ENCODE peak calls at places on chromosomes 12 and 14, in seven cellular contexts. K is HepG2, I is GM23338, S is upper lobe of left lung, F is Panc1, H is HCT116, A is GM12878. Q is an unnamed sample.

GRCh38 chr12:11839093-11839641 is 189.7 kb downstream of the ETV6 start:
- ATAC-seq in K (no peak), I (no peak), S (peak; percentile 77), F (no peak), H (no peak), A (no peak), Q (peak; percentile 54)

GRCh38 chr14:97024300-97024699 is 227.1 kb downstream of the VRK1 start:
- ATAC-seq in K (no peak), I (no peak), S (no peak), F (no peak), H (no peak), A (no peak), Q (no peak)

GRCh38 chr12:2372178-2372577 is 319.4 kb downstream of the CACNA1C start:
- ATAC-seq in K (no peak), I (no peak), S (no peak), F (no peak), H (no peak), A (no peak), Q (no peak)

GRCh38 chr12:25186788-25187397 is 8.1 kb downstream of the DNAI7 start:
- ATAC-seq in K (peak; percentile 35), I (no peak), S (no peak), F (peak; percentile 42), H (no peak), A (peak; percentile 95), Q (no peak)

GRCh38 chr12:45633733-45634132 is 95.8 kb upstream of the ARID2 start:
- ATAC-seq in K (no peak), I (no peak), S (no peak), F (no peak), H (no peak), A (no peak), Q (no peak)

GRCh38 chr14:64720190-64720589 is 16.0 kb downstream of the PLEKHG3 start:
- ATAC-seq in K (peak; percentile 81), I (no peak), S (peak; percentile 21), F (peak; percentile 80), H (peak; percentile 91), A (peak; percentile 53), Q (no peak)

GRCh38 chr14:73237219-73237785 is at the start of gene PAPLN:
- ATAC-seq in K (no peak), I (peak; percentile 19), S (peak; percentile 65), F (peak; percentile 71), H (peak; percentile 88), A (peak; percentile 65), Q (peak; percentile 50)

GRCh38 chr12:120093592-120094355 is 22.8 kb downstream of the RAB35 start:
- ATAC-seq in K (peak; percentile 49), I (peak; percentile 86), S (peak; percentile 4), F (peak; percentile 18), H (no peak), A (peak; percentile 21), Q (no peak)

GRCh38 chr12:64670039-64670438 is 59.7 kb downstream of the RASSF3 start:
- ATAC-seq in K (no peak), I (no peak), S (no peak), F (no peak), H (no peak), A (peak; percentile 14), Q (no peak)

GRCh38 chr12:64670856-64671639 is 60.8 kb downstream of the RASSF3 start:
- ATAC-seq in K (no peak), I (no peak), S (peak; percentile 45), F (peak; percentile 65), H (peak; percentile 67), A (no peak), Q (peak; percentile 75)

GRCh38 chr12:64666054-64666914 is 56.0 kb downstream of the RASSF3 start:
- ATAC-seq in K (peak; percentile 54), I (no peak), S (no peak), F (no peak), H (no peak), A (peak; percentile 46), Q (no peak)

GRCh38 chr12:64671682-64672081 is 61.4 kb downstream of the RASSF3 start:
- ATAC-seq in K (no peak), I (no peak), S (no peak), F (peak; percentile 8), H (peak; percentile 10), A (no peak), Q (no peak)

GRCh38 chr12:64669270-64669842 is 59.1 kb downstream of the RASSF3 start:
- ATAC-seq in K (peak; percentile 86), I (peak; percentile 46), S (peak; percentile 38), F (peak; percentile 62), H (no peak), A (peak; percentile 82), Q (peak; percentile 32)
- H3K4me3 ChIP-seq in K (peak overlapping the region; percentile 11), I (no peak overlapping the region), S (no peak overlapping the region), F (no peak overlapping the region), H (no peak overlapping the region), A (peak overlapping the region; percentile 74), Q (no peak overlapping the region)

GRCh38 chr12:32273712-32274111 is 125.6 kb upstream of the FGD4 start:
- ATAC-seq in K (no peak), I (peak; percentile 88), S (no peak), F (no peak), H (peak; percentile 62), A (peak; percentile 95), Q (no peak)
- TF ChIP-seq POLR2AphosphoS5 in K (no peak), I (no peak), S (no peak), F (no peak), H (no peak), A (peak; percentile 97), Q (no peak)

GRCh38 chr12:108516511-108517275 is 1.6 kb downstream of the FICD start:
- ATAC-seq in K (peak; percentile 10), I (no peak), S (no peak), F (no peak), H (no peak), A (peak; percentile 10), Q (no peak)
- H3K4me3 ChIP-seq in K (no peak overlapping the region), I (peak overlapping the region; percentile 91), S (no peak overlapping the region), F (no peak overlapping the region), H (peak overlapping the region; percentile 89), A (peak overlapping the region; percentile 97), Q (no peak overlapping the region)

GRCh38 chr12:102174117-102174516 is 23.5 kb downstream of the PMCH start:
- ATAC-seq in K (no peak), I (no peak), S (no peak), F (no peak), H (no peak), A (no peak), Q (no peak)

GRCh38 chr12:102172436-102172835 is 25.2 kb downstream of the PMCH start:
- ATAC-seq in K (no peak), I (no peak), S (peak; percentile 58), F (no peak), H (no peak), A (no peak), Q (peak; percentile 66)

GRCh38 chr12:102169922-102170698 is 27.5 kb downstream of the PMCH start:
- ATAC-seq in K (peak; percentile 72), I (peak; percentile 52), S (no peak), F (peak; percentile 75), H (peak; percentile 78), A (peak; percentile 73), Q (no peak)

GRCh38 chr12:102174761-102175160 is 22.9 kb downstream of the PMCH start:
- ATAC-seq in K (no peak), I (no peak), S (no peak), F (no peak), H (no peak), A (no peak), Q (no peak)

GRCh38 chr12:102171951-102172350 is 25.7 kb downstream of the PMCH start:
- ATAC-seq in K (no peak), I (no peak), S (no peak), F (no peak), H (no peak), A (no peak), Q (no peak)
- TF ChIP-seq POLR2AphosphoS5 in K (no peak), I (no peak), S (no peak), F (no peak), H (no peak), A (no peak), Q (no peak)

GRCh38 chr14:32072701-32073100 is 4.4 kb upstream of the ARHGAP5 start:
- ATAC-seq in K (no peak), I (no peak), S (no peak), F (no peak), H (no peak), A (no peak), Q (no peak)
- H3K4me3 ChIP-seq in K (no peak overlapping the region), I (no peak overlapping the region), S (no peak overlapping the region), F (no peak overlapping the region), H (no peak overlapping the region), A (no peak overlapping the region), Q (no peak overlapping the region)

GRCh38 chr12:64256166-64256800 is 34.2 kb upstream of the KICS2 start:
- ATAC-seq in K (no peak), I (peak; percentile 52), S (peak; percentile 65), F (peak; percentile 60), H (peak; percentile 47), A (peak; percentile 63), Q (no peak)

GRCh38 chr12:64255249-64255648 is 33.2 kb upstream of the KICS2 start:
- ATAC-seq in K (no peak), I (no peak), S (no peak), F (no peak), H (no peak), A (no peak), Q (no peak)

GRCh38 chr12:64258576-64258975 is 36.5 kb upstream of the KICS2 start:
- ATAC-seq in K (no peak), I (no peak), S (no peak), F (no peak), H (no peak), A (no peak), Q (no peak)

GRCh38 chr12:64253356-64253755 is 31.3 kb upstream of the KICS2 start:
- ATAC-seq in K (no peak), I (no peak), S (no peak), F (no peak), H (no peak), A (peak; percentile 70), Q (no peak)

GRCh38 chr12:64252708-64253107 is 30.6 kb upstream of the KICS2 start:
- ATAC-seq in K (no peak), I (no peak), S (peak; percentile 90), F (no peak), H (no peak), A (no peak), Q (peak; percentile 89)
- TF ChIP-seq POLR2AphosphoS5 in K (no peak), I (no peak), S (peak; percentile 67), F (no peak), H (no peak), A (no peak), Q (peak; percentile 75)

DNA sequence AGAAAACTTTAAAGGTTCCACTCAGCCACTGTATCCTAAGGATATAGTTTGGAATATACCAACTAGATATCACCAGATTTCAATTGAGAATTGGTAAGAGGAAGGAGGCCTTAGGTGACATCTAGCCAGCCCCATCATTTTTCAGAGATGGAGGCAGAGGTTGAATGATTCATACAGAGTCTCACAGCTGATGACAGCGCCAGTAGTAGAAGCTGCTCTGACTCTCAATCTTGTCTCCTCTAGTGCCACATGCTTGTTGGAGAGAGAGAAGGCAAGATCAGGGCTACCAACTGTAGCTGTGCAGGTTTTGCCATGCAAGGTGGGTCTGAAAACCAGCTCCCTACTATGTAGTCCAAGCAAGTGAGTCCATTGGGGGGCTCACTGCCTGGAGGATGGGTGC is 6.1 kb downstream of the FRMD6 start:
- ATAC-seq in K (no peak), I (no peak), S (no peak), F (no peak), H (no peak), A (no peak), Q (no peak)
- H3K4me3 ChIP-seq in K (no peak overlapping the region), I (no peak overlapping the region), S (no peak overlapping the region), F (no peak overlapping the region), H (no peak overlapping the region), A (no peak overlapping the region), Q (no peak overlapping the region)

GRCh38 chr14:23162800-23163199 is 20.7 kb downstream of the SLC7A8 start:
- ATAC-seq in K (no peak), I (no peak), S (no peak), F (no peak), H (no peak), A (no peak), Q (no peak)
- TF ChIP-seq POLR2AphosphoS5 in K (no peak), I (no peak), S (no peak), F (no peak), H (no peak), A (no peak), Q (no peak)

Q was measured in gastroesophageal sphincter.